ENCODE peak calls at places on chromosomes 6 and 20, in eight cellular contexts. T is right lobe of liver, E is stomach, H is psoas muscle, B is tibial artery, F is neural progenitor cell, G is Peyer's patch, U is heart right ventricle. D is an unnamed sample. For H3K4me1, the result is how much of the 10 kb centered on the place peaks cover.

GRCh38 chr6:77630019-77630418 is 22.8 kb upstream of the MEI4 start:
- DNase-seq in G (no peak), U (no peak), B (no peak), E (no peak), H (no peak), F (no peak), T (no peak), D (no peak)

GRCh38 chr6:128139519-128139918 is 238.7 kb upstream of the THEMIS start:
- DNase-seq in E (no peak), U (no peak), G (no peak), H (no peak), F (no peak), B (no peak), T (no peak), D (no peak)

GRCh38 chr20:23340524-23340923 is 10.1 kb upstream of the NXT1 start:
- DNase-seq in B (peak), G (no peak), U (peak), F (peak), T (peak), E (peak), H (peak), D (peak)

GRCh38 chr6:134778431-134778830 is 171.5 kb downstream of the ALDH8A1 start:
- DNase-seq in B (no peak), U (no peak), H (no peak), G (no peak), E (no peak), T (no peak), F (no peak), D (no peak)

GRCh38 chr20:3471397-3472021 is 691 bp downstream of the ATRN start:
- DNase-seq in G (no peak), T (peak), B (peak), F (peak), H (no peak), U (peak), E (no peak), D (no peak)

GRCh38 chr6:17527076-17527475 is 73.0 kb upstream of the FAM8A1 start:
- DNase-seq in B (no peak), E (no peak), G (no peak), F (no peak), U (no peak), T (no peak), H (no peak), D (no peak)

GRCh38 chr6:1143655-1144054 is 168.2 kb upstream of the FOXQ1 start:
- DNase-seq in E (no peak), G (no peak), T (no peak), H (no peak), F (no peak), U (no peak), B (no peak), D (no peak)

GRCh38 chr20:14986656-14987055 is 649.2 kb upstream of the FLRT3 start:
- DNase-seq in H (no peak), F (no peak), T (no peak), E (no peak), U (no peak), B (no peak), G (no peak), D (no peak)

GRCh38 chr20:51884561-51884960 is 82.2 kb upstream of the SALL4 start:
- DNase-seq in F (no peak), T (no peak), G (no peak), H (no peak), B (no peak), U (no peak), E (no peak), D (no peak)

GRCh38 chr6:73006161-73006560 is 219.1 kb downstream of the KHDC1L start:
- DNase-seq in G (no peak), F (no peak), T (no peak), H (no peak), U (no peak), E (no peak), B (no peak), D (no peak)

GRCh38 chr20:62875419-62876355 is 14.1 kb upstream of the TCFL5 start:
- DNase-seq in B (peak), G (peak), E (peak), T (peak), H (peak), F (peak), U (peak), D (no peak)

GRCh38 chr6:89925826-89926225 is 31.6 kb downstream of the GJA10 start:
- DNase-seq in E (no peak), F (no peak), T (no peak), U (no peak), B (no peak), H (no peak), G (no peak), D (no peak)

GRCh38 chr20:44110816-44111568 is 76.0 kb downstream of the JPH2 start:
- DNase-seq in H (no peak), F (no peak), E (no peak), T (no peak), U (no peak), B (no peak), G (no peak), D (no peak)

GRCh38 chr6:47852727-47853126 is 70.9 kb downstream of the OPN5 start:
- DNase-seq in U (no peak), B (no peak), E (no peak), F (no peak), G (no peak), H (no peak), T (no peak), D (no peak)

DNA sequence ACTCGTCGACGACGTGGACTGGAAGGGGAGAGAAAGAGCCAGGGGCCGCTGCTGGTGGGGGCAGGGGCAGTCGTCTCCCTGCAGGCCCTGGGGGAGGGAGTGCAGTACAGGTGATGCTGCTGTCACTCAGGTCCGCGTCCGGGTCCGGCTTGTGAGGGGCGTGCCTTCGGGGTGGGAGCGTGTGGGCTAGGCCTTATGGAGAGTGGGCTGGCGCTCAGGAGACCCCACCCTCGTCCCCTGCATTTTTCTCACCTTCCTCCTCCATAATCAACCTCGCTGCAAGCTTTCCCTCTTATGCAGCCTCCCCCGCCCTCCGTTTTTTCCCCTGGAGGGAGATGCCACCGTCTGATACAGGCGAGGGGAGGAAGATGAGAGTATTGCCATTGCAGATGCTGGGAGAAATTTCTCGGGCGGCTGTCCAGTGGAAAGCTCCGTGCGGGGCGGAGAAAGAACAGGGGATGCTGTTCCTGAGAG is 632 bp downstream of the PCMT1 start:
- DNase-seq in T (peak), H (peak), B (peak), U (peak), G (no peak), F (peak), E (peak), D (peak)
- H3K4me1 ChIP-seq in T (under half), H (under half), B (under half), U (under half), G (under half), F (under half), E (under half), D (under half)

DNA sequence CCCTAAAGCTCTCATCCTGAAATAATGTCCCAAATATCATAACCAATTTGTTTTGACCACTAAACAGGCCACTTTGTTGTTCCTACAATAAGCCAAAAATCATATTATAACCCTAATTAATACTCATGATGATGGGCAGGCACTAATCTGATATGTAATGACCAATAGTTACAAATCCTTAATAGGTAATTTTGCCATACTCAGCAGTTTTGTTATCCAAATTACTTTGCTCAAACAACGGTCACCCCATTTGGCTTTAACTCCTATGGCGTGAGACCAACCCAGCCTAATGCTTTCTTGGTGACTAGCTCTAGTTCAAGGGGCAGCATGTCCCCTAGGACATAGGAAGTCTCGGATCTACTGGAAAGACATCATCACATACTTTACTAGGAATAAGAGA is 123.2 kb upstream of the ID4 start:
- DNase-seq in T (no peak), H (no peak), B (no peak), F (no peak), G (no peak), E (no peak), U (no peak), D (no peak)
- H3K4me3 ChIP-seq in T (no peak), H (no peak), B (no peak), F (no peak), G (no peak), E (no peak), U (no peak), D (no peak)

DNA sequence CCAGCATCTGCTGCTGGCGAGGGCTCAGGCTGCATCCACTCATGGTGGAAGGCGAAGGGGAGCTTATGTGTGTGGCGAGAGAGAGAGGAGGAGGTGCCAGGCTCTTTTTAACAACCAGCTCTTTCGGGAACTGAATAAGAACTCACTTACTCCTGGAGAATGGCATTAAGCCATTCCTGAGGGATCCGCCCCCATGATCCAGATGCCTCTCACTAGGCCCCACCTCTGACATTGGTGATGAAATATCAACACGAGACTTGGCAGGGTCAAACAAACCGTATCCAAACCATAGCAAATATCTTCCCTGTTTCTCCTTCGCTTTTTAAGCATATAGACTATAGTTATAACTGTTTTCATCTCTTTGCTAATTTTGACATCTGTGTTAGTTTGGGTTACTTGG is 24.6 kb downstream of the CHMP4B start:
- DNase-seq in F (no peak), B (no peak), H (peak), T (no peak), E (no peak), G (no peak), U (no peak), D (no peak)
- H3K4me1 ChIP-seq in F (under half), B (half or more), H (half or more), T (half or more), E (half or more), G (under half), U (half or more), D (under half)

DNA sequence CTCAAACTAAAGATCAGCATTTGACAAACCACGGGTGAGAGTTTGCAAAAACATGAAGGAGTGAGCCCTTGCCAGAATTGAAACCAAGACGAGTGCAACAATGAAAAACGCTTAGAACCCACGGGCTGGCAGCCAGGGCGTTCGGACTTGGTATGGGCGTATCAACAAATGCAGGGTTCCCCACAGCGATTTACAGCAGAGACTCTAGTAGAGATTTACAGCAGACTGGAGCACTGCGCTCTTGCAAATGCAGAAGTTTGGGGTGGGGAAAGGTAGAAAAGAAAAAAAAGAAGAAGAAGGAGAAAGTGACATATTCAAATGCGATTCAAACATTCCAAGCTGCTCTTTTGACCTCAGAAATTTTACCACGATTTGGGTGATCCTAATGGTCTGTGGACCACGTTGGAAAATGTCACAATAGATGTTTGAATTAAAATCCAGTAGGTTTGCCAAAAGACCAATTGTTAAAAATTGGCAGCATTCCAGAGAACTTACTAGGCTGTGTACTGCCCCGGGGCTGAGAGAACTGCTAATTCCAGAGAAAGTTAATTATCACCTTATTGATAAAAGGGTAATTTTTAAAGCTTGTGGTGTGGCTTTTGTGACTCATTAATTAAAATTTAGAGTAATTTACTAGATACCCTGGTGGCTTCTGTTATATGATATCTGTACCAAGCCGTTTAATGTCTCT is 3.4 kb downstream of the SCML4 start:
- DNase-seq in T (peak), E (peak), U (no peak), G (no peak), B (no peak), H (no peak), F (peak), D (peak)
- H3K4me3 ChIP-seq in T (no peak), E (peak), U (peak), G (peak), B (peak), H (peak), F (no peak), D (peak)

GRCh38 chr6:11214911-11215310 is 17.6 kb downstream of the NEDD9 start:
- DNase-seq in F (no peak), E (no peak), U (no peak), G (no peak), H (no peak), T (no peak), B (no peak), D (no peak)

GRCh38 chr6:11218077-11218392 is 14.4 kb downstream of the NEDD9 start:
- DNase-seq in U (no peak), B (no peak), G (no peak), T (no peak), H (no peak), E (no peak), F (no peak), D (no peak)

GRCh38 chr6:11214438-11214837 is 18.0 kb downstream of the NEDD9 start:
- DNase-seq in G (no peak), B (peak), U (no peak), F (no peak), H (no peak), E (no peak), T (no peak), D (no peak)

GRCh38 chr6:11217360-11218076 is 14.9 kb downstream of the NEDD9 start:
- DNase-seq in H (no peak), B (no peak), T (no peak), F (no peak), E (peak), U (no peak), G (no peak), D (no peak)

GRCh38 chr6:11215773-11216172 is 16.7 kb downstream of the NEDD9 start:
- DNase-seq in F (peak), T (no peak), U (no peak), H (no peak), E (peak), B (no peak), G (no peak), D (no peak)
- H3K4me1 ChIP-seq in F (under half), T (under half), U (half or more), H (half or more), E (half or more), B (half or more), G (under half), D (under half)

GRCh38 chr6:6323352-6323751 is 2.9 kb upstream of the F13A1 start:
- DNase-seq in B (no peak), H (no peak), T (no peak), G (no peak), F (no peak), E (no peak), U (no peak), D (no peak)

GRCh38 chr6:6317386-6317785 is 3.1 kb downstream of the F13A1 start:
- DNase-seq in G (no peak), H (no peak), E (no peak), T (no peak), F (no peak), U (no peak), B (no peak), D (no peak)

GRCh38 chr6:6317825-6318733 is 2.4 kb downstream of the F13A1 start:
- DNase-seq in B (no peak), T (no peak), U (peak), G (no peak), E (no peak), H (no peak), F (peak), D (no peak)

GRCh38 chr6:6320901-6321300 is 439 bp upstream of the F13A1 start:
- DNase-seq in B (no peak), F (peak), G (no peak), H (no peak), T (no peak), U (no peak), E (no peak), D (no peak)

DNA sequence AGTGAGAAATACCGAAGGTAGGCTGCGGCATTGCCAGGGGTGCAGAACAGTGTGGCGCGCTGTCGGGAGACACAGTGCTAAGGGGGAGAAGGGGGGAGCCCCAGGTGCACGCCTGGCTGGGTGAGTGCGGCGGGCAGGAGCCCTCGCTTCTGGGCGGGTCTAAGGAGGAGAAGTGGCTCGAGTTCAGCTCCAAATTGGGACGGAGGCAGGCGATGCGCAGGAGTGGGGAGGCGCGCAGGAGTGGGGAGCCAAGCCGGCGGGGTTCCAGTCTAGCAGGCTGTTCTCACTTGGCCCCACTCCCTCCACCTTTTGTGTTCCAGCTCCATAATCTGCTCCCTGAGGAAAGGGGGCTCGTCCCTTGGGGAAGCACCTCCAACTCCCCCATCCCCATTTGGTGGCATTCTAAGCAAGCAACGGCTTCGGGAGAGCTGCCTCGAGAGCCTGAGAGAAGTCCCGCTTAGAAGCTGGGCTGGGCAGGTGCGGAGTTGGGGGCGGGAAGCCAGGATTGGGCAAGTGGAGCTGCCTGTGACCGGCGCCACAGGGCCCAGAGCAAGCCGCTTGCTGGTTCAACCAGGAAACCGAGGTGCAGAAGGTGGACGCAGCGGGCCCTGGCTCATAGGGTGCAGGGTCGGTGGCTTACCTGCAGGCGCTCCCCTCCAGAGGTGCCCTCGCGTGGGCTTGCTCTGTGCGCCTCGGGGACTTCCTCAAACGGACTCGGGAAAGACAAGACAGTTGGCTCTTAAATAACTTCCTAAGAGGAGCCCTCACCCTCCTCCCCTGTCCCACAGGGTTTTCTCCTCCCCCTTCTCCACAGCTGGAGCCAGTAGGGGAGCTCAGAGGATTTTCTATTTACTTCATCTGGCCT is at the start of gene F13A1:
- DNase-seq in T (no peak), B (no peak), U (no peak), F (peak), H (peak), E (no peak), G (no peak), D (no peak)
- H3K4me3 ChIP-seq in T (no peak), B (peak), U (peak), F (peak), H (peak), E (peak), G (no peak), D (no peak)

DNA sequence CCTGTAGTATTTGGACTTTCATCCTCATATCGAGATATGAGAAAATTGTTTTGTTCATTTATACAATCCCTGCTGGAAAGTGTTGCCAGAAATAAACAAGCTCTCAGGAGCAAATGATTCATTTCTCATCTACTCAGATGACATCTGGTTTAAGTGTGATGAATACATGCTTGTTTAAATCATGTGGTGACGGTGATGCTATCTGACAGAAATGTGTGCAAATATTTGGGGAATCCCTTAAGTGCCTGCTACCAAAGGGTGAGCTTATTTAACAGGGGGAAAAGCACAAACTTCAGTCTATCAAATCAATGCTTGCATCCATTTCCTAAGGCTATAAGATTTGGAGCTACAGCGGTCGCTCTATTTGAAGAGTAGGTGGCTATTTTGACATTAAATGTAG is 368.3 kb upstream of the SASH1 start:
- DNase-seq in F (no peak), B (no peak), U (no peak), G (no peak), T (no peak), H (no peak), E (no peak), D (no peak)
- H3K4me1 ChIP-seq in F (under half), B (under half), U (under half), G (under half), T (under half), H (under half), E (under half), D (under half)

DNA sequence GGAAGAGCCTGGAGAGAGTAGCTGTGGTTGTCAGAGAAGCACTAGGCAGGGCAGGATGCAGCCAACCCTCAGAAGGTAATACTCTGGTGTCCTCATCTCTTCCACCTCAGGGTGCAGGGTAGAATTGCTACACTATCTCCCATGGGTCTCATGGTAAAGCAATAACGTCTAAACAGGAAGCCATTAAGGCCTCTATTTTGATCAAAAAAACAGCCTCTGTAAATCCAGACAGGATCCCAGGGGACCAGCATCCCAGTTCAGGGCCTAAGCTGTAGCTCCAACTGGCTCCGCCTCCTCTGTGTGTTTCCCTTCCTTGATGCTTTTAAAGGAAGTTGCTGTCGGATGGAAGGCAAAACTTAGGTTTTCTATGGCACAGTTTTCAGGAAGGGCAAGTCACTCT is 222.0 kb downstream of the MAFB start:
- DNase-seq in T (no peak), U (peak), G (no peak), F (no peak), E (no peak), H (no peak), B (no peak), D (no peak)
- H3K4me3 ChIP-seq in T (no peak), U (no peak), G (no peak), F (no peak), E (no peak), H (no peak), B (no peak), D (no peak)

GRCh38 chr6:71288228-71289038 is at the start of gene OGFRL1:
- DNase-seq in T (peak), G (peak), U (peak), H (peak), B (peak), E (peak), F (peak), D (peak)
- H3K4me1 ChIP-seq in T (under half), G (under half), U (under half), H (under half), B (under half), E (under half), F (under half), D (under half)

GRCh38 chr6:26065952-26066380 is 21.3 kb upstream of the HFE start:
- DNase-seq in H (peak), T (peak), G (peak), E (peak), U (peak), B (no peak), F (peak), D (peak)
- H3K4me3 ChIP-seq in H (no peak), T (peak), G (no peak), E (no peak), U (no peak), B (no peak), F (no peak), D (peak)